ENCODE peak calls at places on chromosomes 5 and 9, in six cellular contexts. U, X, D, R, M and Y are unnamed samples.

GRCh38 chr5:157280927-157281326 is 15.0 kb downstream of the CYFIP2 start:
- DNase-seq in D (no peak), R (no peak), M (no peak), U (no peak), X (peak; percentile 14), Y (no peak)

GRCh38 chr9:97280755-97281330 is 26.6 kb upstream of the CCDC180 start:
- DNase-seq in M (no peak), X (no peak), D (no peak), R (no peak), U (no peak), Y (no peak)

GRCh38 chr5:127587246-127587917 is 61.5 kb upstream of the CTXN3 start:
- DNase-seq in D (no peak), M (no peak), X (no peak), U (no peak), R (no peak), Y (no peak)

GRCh38 chr9:136626740-136627642 is 35.7 kb upstream of the EGFL7 start:
- DNase-seq in M (no peak), D (no peak), R (no peak), U (no peak), X (no peak), Y (no peak)

GRCh38 chr5:163953883-163954282 is 448.5 kb downstream of the MAT2B start:
- DNase-seq in X (no peak), M (no peak), U (no peak), D (no peak), R (no peak), Y (no peak)

GRCh38 chr5:75050415-75050814 is 1.9 kb downstream of the GCNT4 start:
- DNase-seq in R (peak; percentile 77), U (peak; percentile 65), X (no peak), M (no peak), D (no peak), Y (no peak)

GRCh38 chr5:139668064-139668880 is 20.1 kb downstream of the CXXC5 start:
- DNase-seq in X (no peak), M (no peak), R (no peak), U (peak; percentile 43), D (no peak), Y (no peak)

GRCh38 chr9:107158321-107158720 is 124.8 kb upstream of the RAD23B start:
- DNase-seq in D (peak; percentile 25), U (peak; percentile 53), X (peak; percentile 37), M (no peak), R (peak; percentile 78), Y (peak; percentile 23)

GRCh38 chr5:87009146-87009545 is 258.5 kb upstream of the RASA1 start:
- DNase-seq in M (no peak), D (no peak), U (peak; percentile 57), X (peak; percentile 24), R (no peak), Y (no peak)

GRCh38 chr9:132341177-132341840 is 13.5 kb downstream of the SETX start:
- DNase-seq in M (no peak), U (no peak), D (no peak), X (no peak), R (no peak), Y (no peak)

GRCh38 chr5:59358497-59358896 is 535.0 kb downstream of the PDE4D start:
- DNase-seq in M (no peak), U (peak; percentile 88), D (no peak), R (peak; percentile 35), X (peak; percentile 16), Y (no peak)

GRCh38 chr5:57176350-57176857 is 2.5 kb downstream of the GPBP1 start:
- DNase-seq in U (peak; percentile 74), M (no peak), R (no peak), X (peak; percentile 80), D (no peak), Y (no peak)

GRCh38 chr5:40569549-40570270 is 110.0 kb upstream of the PTGER4 start:
- DNase-seq in R (no peak), M (no peak), U (no peak), X (peak; percentile 26), D (no peak), Y (no peak)

GRCh38 chr5:168529361-168530234 is 493 bp downstream of the FBLL1 start:
- DNase-seq in R (peak; percentile 43), D (no peak), M (no peak), X (no peak), U (peak; percentile 4), Y (peak; percentile 11)

GRCh38 chr5:36722913-36723312 is 116.5 kb downstream of the SLC1A3 start:
- DNase-seq in X (peak; percentile 10), M (no peak), R (no peak), U (no peak), D (no peak), Y (no peak)

GRCh38 chr9:134139081-134139480 is 3.2 kb downstream of the WDR5 start:
- DNase-seq in X (peak; percentile 44), D (no peak), R (no peak), U (peak; percentile 33), M (no peak), Y (no peak)

GRCh38 chr5:122996102-122996501 is 40.4 kb downstream of the PPIC start:
- DNase-seq in X (no peak), M (no peak), U (no peak), R (no peak), D (no peak), Y (no peak)

GRCh38 chr5:173065155-173065554 is 9.0 kb downstream of the CREBRF start:
- DNase-seq in M (no peak), R (no peak), X (no peak), U (no peak), D (no peak), Y (no peak)

GRCh38 chr9:122302541-122302940 is 37.9 kb downstream of the MRRF start:
- DNase-seq in X (peak; percentile 20), U (no peak), M (no peak), D (no peak), R (no peak), Y (no peak)

GRCh38 chr5:95891499-95891898 is 69.0 kb upstream of the GLRX start:
- DNase-seq in D (no peak), U (no peak), X (no peak), M (no peak), R (no peak), Y (no peak)

GRCh38 chr9:136343121-136343883 is 16.0 kb downstream of the GPSM1 start:
- DNase-seq in U (no peak), D (no peak), M (no peak), R (peak; percentile 68), X (no peak), Y (no peak)

GRCh38 chr5:37900692-37901091 is 60.9 kb upstream of the GDNF start:
- DNase-seq in D (no peak), R (peak; percentile 42), X (peak; percentile 53), U (peak; percentile 55), M (no peak), Y (no peak)

GRCh38 chr5:121976979-121977378 is 15.2 kb downstream of the SRFBP1 start:
- DNase-seq in M (no peak), D (no peak), X (peak; percentile 64), R (no peak), U (peak; percentile 67), Y (no peak)

GRCh38 chr5:160492565-160492964 is 70.9 kb downstream of the PTTG1 start:
- DNase-seq in U (no peak), M (no peak), X (no peak), R (no peak), D (no peak), Y (no peak)

GRCh38 chr5:115459844-115460243 is 84.7 kb downstream of the FEM1C start:
- DNase-seq in U (peak; percentile 47), D (no peak), M (no peak), R (no peak), X (peak; percentile 61), Y (no peak)

GRCh38 chr5:147140558-147140957 is 94.3 kb upstream of the STK32A start:
- DNase-seq in D (no peak), U (no peak), M (no peak), R (no peak), X (no peak), Y (no peak)

DNA sequence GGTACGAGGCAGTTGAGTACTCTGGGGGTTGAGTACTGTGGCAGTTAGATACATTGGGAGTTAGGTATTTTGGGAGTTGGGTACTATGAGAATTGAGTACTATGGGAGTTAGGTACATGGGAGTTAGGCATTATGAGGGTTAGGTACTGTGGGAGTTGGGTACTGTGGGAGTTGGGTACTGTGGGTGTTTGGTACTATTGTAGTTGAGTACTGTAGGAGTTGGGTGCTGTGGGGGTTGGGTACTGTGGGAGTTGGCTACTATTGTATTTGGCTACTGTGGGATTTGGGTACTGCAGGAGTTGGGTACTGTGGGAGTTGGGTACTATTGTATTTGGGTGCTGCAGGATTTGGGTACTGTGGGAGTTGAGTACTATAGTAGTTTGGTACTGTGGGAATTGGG is 4.8 kb upstream of the SLC6A19 start:
- DNase-seq in U (no peak), D (no peak), M (no peak), X (no peak), R (no peak), Y (no peak)
- H4K91ac ChIP-seq in U (no peak overlapping the region), D (no peak overlapping the region), M (no peak overlapping the region), X (no peak overlapping the region), R (no peak overlapping the region), Y (no peak overlapping the region)

DNA sequence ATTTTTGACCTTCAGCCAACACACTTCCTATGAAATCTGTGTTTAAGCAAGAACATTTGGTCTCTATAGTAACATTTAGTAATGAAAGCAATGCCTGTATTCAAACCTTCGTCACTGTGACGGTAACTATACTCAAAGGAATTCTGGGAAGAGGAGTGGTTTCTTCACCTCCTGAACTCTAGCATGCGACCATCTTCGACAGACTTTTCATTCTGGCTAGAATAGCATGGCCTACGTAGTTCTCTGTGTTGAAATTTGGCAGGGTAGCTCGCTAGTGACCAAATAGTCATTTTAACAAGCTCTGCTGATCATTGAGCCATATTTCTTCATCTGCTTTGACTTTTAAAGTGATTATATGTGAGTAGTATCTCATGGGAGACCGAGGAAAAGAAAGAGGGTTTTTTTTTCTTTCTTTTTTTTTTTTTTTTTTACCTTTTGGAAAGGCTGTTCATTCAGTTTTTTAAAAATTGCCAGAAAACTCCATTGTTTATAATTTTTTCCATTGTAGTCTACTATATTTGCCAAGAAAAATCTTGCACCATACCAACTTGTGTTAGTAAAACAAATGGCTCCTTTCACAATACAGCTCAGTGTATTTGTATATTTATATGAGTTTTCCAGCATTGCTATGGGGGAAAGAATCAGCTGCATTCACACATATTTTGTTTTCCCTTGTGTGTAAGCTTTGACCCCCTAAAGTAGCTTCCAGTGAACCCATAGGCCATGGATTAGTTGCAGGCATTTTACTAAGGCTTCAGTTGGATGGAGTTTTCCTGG is 166.8 kb downstream of the NNT start:
- DNase-seq in U (peak; percentile 46), M (no peak), R (no peak), D (no peak), X (peak; percentile 91), Y (no peak)
- H2BK120ac ChIP-seq in U (peak overlapping the region; percentile 34), M (no peak overlapping the region), R (no peak overlapping the region), D (no peak overlapping the region), X (peak overlapping the region; percentile 84), Y (no peak overlapping the region)

DNA sequence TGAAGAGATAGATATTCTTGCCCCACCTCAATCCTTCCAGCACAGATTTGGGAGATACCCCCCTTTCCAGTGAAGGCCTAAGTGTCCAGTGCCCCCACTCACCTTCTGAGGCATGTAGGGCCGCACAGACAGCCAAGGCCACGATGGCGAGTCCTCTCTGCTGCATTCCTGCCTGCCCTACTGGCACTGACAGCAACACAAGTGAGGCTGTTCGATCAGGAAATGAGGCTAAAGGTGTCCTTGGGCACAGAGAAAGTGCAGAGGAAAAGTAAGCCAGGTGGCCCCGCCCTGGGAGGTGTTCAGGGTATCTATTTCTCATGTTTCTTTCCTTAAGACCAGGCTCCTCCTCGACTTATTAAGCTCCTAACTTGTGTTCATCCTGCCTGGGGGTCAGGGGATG is at the start of gene CCL28:
- DNase-seq in R (no peak), X (no peak), M (no peak), U (no peak), D (no peak), Y (no peak)
- H3K23ac ChIP-seq in R (no peak within 1 kb of the TSS), X (no peak within 1 kb of the TSS), M (no peak within 1 kb of the TSS), U (no peak within 1 kb of the TSS), D (no peak within 1 kb of the TSS), Y (no peak within 1 kb of the TSS)

GRCh38 chr9:18361621-18362020 is 112.3 kb upstream of the ADAMTSL1 start:
- DNase-seq in X (no peak), M (no peak), D (no peak), R (no peak), U (no peak), Y (no peak)
- H4K91ac ChIP-seq in X (no peak overlapping the region), M (no peak overlapping the region), D (no peak overlapping the region), R (no peak overlapping the region), U (no peak overlapping the region), Y (no peak overlapping the region)